ENCODE peak calls at places on chromosomes 7 and 10, in nine cellular contexts. One of them, this sample, is unnamed.

GRCh38 chr7:102094311-102094710 is 192.4 kb upstream of the SH2B2 start:
- DNase-seq in adipocyte: peak; percentile 79
- DNase-seq in midbrain: no peak
- DNase-seq in activated effector memory CD4-positive, alpha-beta T cell treated with anti-CD3 and anti-CD28 coated beads, Interleukin-2, amount 50 U/mL, for 16 hours: no peak
- DNase-seq in iris pigment epithelial cell: peak; percentile 6
- DNase-seq in KBM-7: no peak
- DNase-seq in germinal center: no peak
- DNase-seq in NCI-H510A treated with DMSO at 0.1 percent for 48 hours: no peak
- DNase-seq in HTR-8/SVneo: no peak
- DNase-seq in this sample: no peak

GRCh38 chr7:140229591-140230516 is 53.1 kb upstream of the KDM7A start:
- DNase-seq in activated effector memory CD4-positive, alpha-beta T cell treated with anti-CD3 and anti-CD28 coated beads, Interleukin-2, amount 50 U/mL, for 16 hours: peak; percentile 85
- DNase-seq in KBM-7: peak; percentile 21
- DNase-seq in HTR-8/SVneo: no peak
- DNase-seq in NCI-H510A treated with DMSO at 0.1 percent for 48 hours: peak; percentile 27
- DNase-seq in iris pigment epithelial cell: no peak
- DNase-seq in adipocyte: peak; percentile 11
- DNase-seq in midbrain: no peak
- DNase-seq in germinal center: peak; percentile 79
- DNase-seq in this sample: no peak

GRCh38 chr10:47291682-47292081 is 8.3 kb upstream of the GDF10 start:
- DNase-seq in germinal center: no peak
- DNase-seq in activated effector memory CD4-positive, alpha-beta T cell treated with anti-CD3 and anti-CD28 coated beads, Interleukin-2, amount 50 U/mL, for 16 hours: peak; percentile 51
- DNase-seq in HTR-8/SVneo: no peak
- DNase-seq in KBM-7: no peak
- DNase-seq in adipocyte: no peak
- DNase-seq in iris pigment epithelial cell: no peak
- DNase-seq in NCI-H510A treated with DMSO at 0.1 percent for 48 hours: no peak
- DNase-seq in midbrain: no peak
- DNase-seq in this sample: no peak

GRCh38 chr10:74683621-74684114 is 142.7 kb upstream of the KAT6B start:
- DNase-seq in iris pigment epithelial cell: peak; percentile 8
- DNase-seq in NCI-H510A treated with DMSO at 0.1 percent for 48 hours: peak; percentile 94
- DNase-seq in HTR-8/SVneo: no peak
- DNase-seq in germinal center: no peak
- DNase-seq in adipocyte: peak; percentile 34
- DNase-seq in activated effector memory CD4-positive, alpha-beta T cell treated with anti-CD3 and anti-CD28 coated beads, Interleukin-2, amount 50 U/mL, for 16 hours: no peak
- DNase-seq in midbrain: no peak
- DNase-seq in KBM-7: no peak
- DNase-seq in this sample: no peak

GRCh38 chr7:27745064-27745583 is 5.2 kb downstream of the TAX1BP1 start:
- DNase-seq in adipocyte: peak; percentile 72
- DNase-seq in KBM-7: peak; percentile 74
- DNase-seq in activated effector memory CD4-positive, alpha-beta T cell treated with anti-CD3 and anti-CD28 coated beads, Interleukin-2, amount 50 U/mL, for 16 hours: no peak
- DNase-seq in HTR-8/SVneo: peak; percentile 60
- DNase-seq in midbrain: no peak
- DNase-seq in germinal center: peak; percentile 4
- DNase-seq in NCI-H510A treated with DMSO at 0.1 percent for 48 hours: peak; percentile 29
- DNase-seq in iris pigment epithelial cell: peak; percentile 84
- DNase-seq in this sample: peak; percentile 73

GRCh38 chr10:88343761-88344484 is 239.2 kb downstream of the RNLS start:
- DNase-seq in germinal center: no peak
- DNase-seq in NCI-H510A treated with DMSO at 0.1 percent for 48 hours: no peak
- DNase-seq in iris pigment epithelial cell: peak; percentile 4
- DNase-seq in midbrain: peak; percentile 30
- DNase-seq in KBM-7: no peak
- DNase-seq in adipocyte: peak; percentile 47
- DNase-seq in activated effector memory CD4-positive, alpha-beta T cell treated with anti-CD3 and anti-CD28 coated beads, Interleukin-2, amount 50 U/mL, for 16 hours: no peak
- DNase-seq in HTR-8/SVneo: no peak
- DNase-seq in this sample: no peak

GRCh38 chr7:68692511-68692910 is 905.8 kb upstream of the AUTS2 start:
- DNase-seq in HTR-8/SVneo: no peak
- DNase-seq in germinal center: no peak
- DNase-seq in activated effector memory CD4-positive, alpha-beta T cell treated with anti-CD3 and anti-CD28 coated beads, Interleukin-2, amount 50 U/mL, for 16 hours: no peak
- DNase-seq in NCI-H510A treated with DMSO at 0.1 percent for 48 hours: no peak
- DNase-seq in iris pigment epithelial cell: no peak
- DNase-seq in midbrain: no peak
- DNase-seq in adipocyte: no peak
- DNase-seq in KBM-7: no peak
- DNase-seq in this sample: no peak

GRCh38 chr10:132939378-132939955 is 2.9 kb downstream of the CFAP46 start:
- DNase-seq in germinal center: no peak
- DNase-seq in adipocyte: no peak
- DNase-seq in NCI-H510A treated with DMSO at 0.1 percent for 48 hours: no peak
- DNase-seq in iris pigment epithelial cell: no peak
- DNase-seq in KBM-7: no peak
- DNase-seq in midbrain: no peak
- DNase-seq in HTR-8/SVneo: no peak
- DNase-seq in activated effector memory CD4-positive, alpha-beta T cell treated with anti-CD3 and anti-CD28 coated beads, Interleukin-2, amount 50 U/mL, for 16 hours: no peak
- DNase-seq in this sample: no peak

GRCh38 chr10:36362257-36362656 is 720.2 kb upstream of the FZD8 start:
- DNase-seq in iris pigment epithelial cell: no peak
- DNase-seq in midbrain: no peak
- DNase-seq in activated effector memory CD4-positive, alpha-beta T cell treated with anti-CD3 and anti-CD28 coated beads, Interleukin-2, amount 50 U/mL, for 16 hours: no peak
- DNase-seq in adipocyte: no peak
- DNase-seq in KBM-7: no peak
- DNase-seq in HTR-8/SVneo: no peak
- DNase-seq in germinal center: no peak
- DNase-seq in NCI-H510A treated with DMSO at 0.1 percent for 48 hours: no peak
- DNase-seq in this sample: no peak

GRCh38 chr7:39617010-39617409 is 6.4 kb upstream of the RALA start:
- DNase-seq in adipocyte: peak; percentile 58
- DNase-seq in activated effector memory CD4-positive, alpha-beta T cell treated with anti-CD3 and anti-CD28 coated beads, Interleukin-2, amount 50 U/mL, for 16 hours: no peak
- DNase-seq in germinal center: no peak
- DNase-seq in iris pigment epithelial cell: peak; percentile 84
- DNase-seq in midbrain: no peak
- DNase-seq in HTR-8/SVneo: no peak
- DNase-seq in KBM-7: no peak
- DNase-seq in NCI-H510A treated with DMSO at 0.1 percent for 48 hours: no peak
- DNase-seq in this sample: no peak

GRCh38 chr10:48518926-48519730 is 85.7 kb downstream of the ARHGAP22 start:
- DNase-seq in iris pigment epithelial cell: no peak
- DNase-seq in germinal center: no peak
- DNase-seq in midbrain: no peak
- DNase-seq in KBM-7: no peak
- DNase-seq in activated effector memory CD4-positive, alpha-beta T cell treated with anti-CD3 and anti-CD28 coated beads, Interleukin-2, amount 50 U/mL, for 16 hours: no peak
- DNase-seq in adipocyte: no peak
- DNase-seq in NCI-H510A treated with DMSO at 0.1 percent for 48 hours: no peak
- DNase-seq in HTR-8/SVneo: no peak
- DNase-seq in this sample: no peak

GRCh38 chr7:100465702-100466311 is 1.7 kb upstream of the SPACDR start:
- DNase-seq in activated effector memory CD4-positive, alpha-beta T cell treated with anti-CD3 and anti-CD28 coated beads, Interleukin-2, amount 50 U/mL, for 16 hours: no peak
- DNase-seq in KBM-7: no peak
- DNase-seq in germinal center: no peak
- DNase-seq in adipocyte: peak; percentile 91
- DNase-seq in midbrain: peak; percentile 96
- DNase-seq in NCI-H510A treated with DMSO at 0.1 percent for 48 hours: no peak
- DNase-seq in iris pigment epithelial cell: peak; percentile 73
- DNase-seq in HTR-8/SVneo: peak; percentile 55
- DNase-seq in this sample: no peak

GRCh38 chr10:122089343-122090015 is 100.5 kb downstream of the TACC2 start:
- DNase-seq in adipocyte: no peak
- DNase-seq in iris pigment epithelial cell: no peak
- DNase-seq in midbrain: no peak
- DNase-seq in activated effector memory CD4-positive, alpha-beta T cell treated with anti-CD3 and anti-CD28 coated beads, Interleukin-2, amount 50 U/mL, for 16 hours: no peak
- DNase-seq in germinal center: no peak
- DNase-seq in NCI-H510A treated with DMSO at 0.1 percent for 48 hours: no peak
- DNase-seq in KBM-7: no peak
- DNase-seq in HTR-8/SVneo: no peak
- DNase-seq in this sample: no peak

GRCh38 chr10:127990846-127991542 is 84.1 kb downstream of the PTPRE start:
- DNase-seq in iris pigment epithelial cell: peak; percentile 98
- DNase-seq in adipocyte: no peak
- DNase-seq in HTR-8/SVneo: peak; percentile 52
- DNase-seq in midbrain: no peak
- DNase-seq in KBM-7: no peak
- DNase-seq in NCI-H510A treated with DMSO at 0.1 percent for 48 hours: no peak
- DNase-seq in germinal center: no peak
- DNase-seq in activated effector memory CD4-positive, alpha-beta T cell treated with anti-CD3 and anti-CD28 coated beads, Interleukin-2, amount 50 U/mL, for 16 hours: peak; percentile 82
- DNase-seq in this sample: no peak

This sample was measured in GF-D8.